ENCODE peak calls at places on chromosome 15, in six cellular contexts. One of them, this sample, is unnamed.

GRCh38 chr15:46576611-46577010 is 941.8 kb downstream of the SQOR start:
- DNase-seq in HCT116: no peak
- DNase-seq in neural progenitor cell: no peak
- DNase-seq in GM23248: no peak
- DNase-seq in MM.1S: no peak
- DNase-seq in SK-N-SH: no peak
- DNase-seq in this sample: peak; percentile 7

GRCh38 chr15:78301326-78301725 is 1.9 kb upstream of the SKIC8 start:
- DNase-seq in HCT116: no peak
- DNase-seq in neural progenitor cell: no peak
- DNase-seq in GM23248: peak; percentile 45
- DNase-seq in MM.1S: no peak
- DNase-seq in SK-N-SH: no peak
- DNase-seq in this sample: no peak

GRCh38 chr15:63466378-63467192 is 37.8 kb upstream of the USP3 start:
- DNase-seq in HCT116: peak; percentile 74
- DNase-seq in neural progenitor cell: peak; percentile 80
- DNase-seq in GM23248: peak; percentile 66
- DNase-seq in MM.1S: peak; percentile 81
- DNase-seq in SK-N-SH: peak; percentile 72
- DNase-seq in this sample: peak; percentile 72

GRCh38 chr15:93985925-93986324 is 245.4 kb upstream of the MCTP2 start:
- DNase-seq in HCT116: no peak
- DNase-seq in neural progenitor cell: no peak
- DNase-seq in GM23248: no peak
- DNase-seq in MM.1S: no peak
- DNase-seq in SK-N-SH: no peak
- DNase-seq in this sample: no peak

GRCh38 chr15:75661041-75661778 is 13.5 kb downstream of the SNX33 start:
- DNase-seq in HCT116: no peak
- DNase-seq in neural progenitor cell: peak; percentile 42
- DNase-seq in GM23248: peak; percentile 98
- DNase-seq in MM.1S: no peak
- DNase-seq in SK-N-SH: no peak
- DNase-seq in this sample: peak; percentile 86

GRCh38 chr15:54017911-54018310 is 39.7 kb downstream of the UNC13C start:
- DNase-seq in HCT116: no peak
- DNase-seq in neural progenitor cell: no peak
- DNase-seq in GM23248: no peak
- DNase-seq in MM.1S: no peak
- DNase-seq in SK-N-SH: no peak
- DNase-seq in this sample: no peak

GRCh38 chr15:35118987-35119386 is 33.9 kb upstream of the NANOGP8 start:
- DNase-seq in HCT116: no peak
- DNase-seq in neural progenitor cell: no peak
- DNase-seq in GM23248: no peak
- DNase-seq in MM.1S: no peak
- DNase-seq in SK-N-SH: no peak
- DNase-seq in this sample: no peak

GRCh38 chr15:66733976-66734375 is 31.9 kb downstream of the SMAD6 start:
- DNase-seq in HCT116: no peak
- DNase-seq in neural progenitor cell: no peak
- DNase-seq in GM23248: peak; percentile 42
- DNase-seq in MM.1S: no peak
- DNase-seq in SK-N-SH: no peak
- DNase-seq in this sample: no peak

GRCh38 chr15:67785431-67785830 is 39.9 kb upstream of the SKOR1 start:
- DNase-seq in HCT116: no peak
- DNase-seq in neural progenitor cell: no peak
- DNase-seq in GM23248: no peak
- DNase-seq in MM.1S: no peak
- DNase-seq in SK-N-SH: no peak
- DNase-seq in this sample: no peak

GRCh38 chr15:85726446-85726845 is 68.3 kb downstream of the KLHL25 start:
- DNase-seq in HCT116: no peak
- DNase-seq in neural progenitor cell: no peak
- DNase-seq in GM23248: peak; percentile 70
- DNase-seq in MM.1S: no peak
- DNase-seq in SK-N-SH: no peak
- DNase-seq in this sample: no peak

GRCh38 chr15:62986948-62987347 is 55.6 kb upstream of the TPM1 start:
- DNase-seq in HCT116: no peak
- DNase-seq in neural progenitor cell: no peak
- DNase-seq in GM23248: no peak
- DNase-seq in MM.1S: no peak
- DNase-seq in SK-N-SH: no peak
- DNase-seq in this sample: no peak

GRCh38 chr15:33402640-33403039 is 91.9 kb downstream of the RYR3 start:
- DNase-seq in HCT116: no peak
- DNase-seq in neural progenitor cell: no peak
- DNase-seq in GM23248: no peak
- DNase-seq in MM.1S: no peak
- DNase-seq in SK-N-SH: no peak
- DNase-seq in this sample: no peak

GRCh38 chr15:77603616-77604406 is 28.9 kb downstream of the LINGO1 start:
- DNase-seq in HCT116: no peak
- DNase-seq in neural progenitor cell: no peak
- DNase-seq in GM23248: no peak
- DNase-seq in MM.1S: no peak
- DNase-seq in SK-N-SH: peak; percentile 58
- DNase-seq in this sample: no peak

GRCh38 chr15:91956026-91956723 is 102.7 kb downstream of the SLCO3A1 start:
- DNase-seq in HCT116: no peak
- DNase-seq in neural progenitor cell: peak; percentile 42
- DNase-seq in GM23248: peak; percentile 84
- DNase-seq in MM.1S: no peak
- DNase-seq in SK-N-SH: peak; percentile 57
- DNase-seq in this sample: no peak

GRCh38 chr15:45630958-45631691 is 3.7 kb upstream of the SQOR start:
- DNase-seq in HCT116: peak; percentile 40
- DNase-seq in neural progenitor cell: no peak
- DNase-seq in GM23248: peak; percentile 96
- DNase-seq in MM.1S: no peak
- DNase-seq in SK-N-SH: no peak
- DNase-seq in this sample: peak; percentile 73

GRCh38 chr15:74725845-74726773 is 781 bp upstream of the CYP1A1 start:
- DNase-seq in HCT116: no peak
- DNase-seq in neural progenitor cell: peak; percentile 79
- DNase-seq in GM23248: peak; percentile 52
- DNase-seq in MM.1S: peak; percentile 27
- DNase-seq in SK-N-SH: peak; percentile 79
- DNase-seq in this sample: peak; percentile 17

GRCh38 chr15:40368701-40369473 is 10.9 kb downstream of the DISP2 start:
- DNase-seq in HCT116: no peak
- DNase-seq in neural progenitor cell: no peak
- DNase-seq in GM23248: no peak
- DNase-seq in MM.1S: no peak
- DNase-seq in SK-N-SH: no peak
- DNase-seq in this sample: no peak

GRCh38 chr15:76994971-76995945 is at the start of gene PSTPIP1:
- DNase-seq in HCT116: no peak
- DNase-seq in neural progenitor cell: no peak
- DNase-seq in GM23248: peak; percentile 66
- DNase-seq in MM.1S: no peak
- DNase-seq in SK-N-SH: peak; percentile 87
- DNase-seq in this sample: no peak

GRCh38 chr15:48396020-48396419 is 64.8 kb downstream of the DUT start:
- DNase-seq in HCT116: no peak
- DNase-seq in neural progenitor cell: no peak
- DNase-seq in GM23248: no peak
- DNase-seq in MM.1S: no peak
- DNase-seq in SK-N-SH: no peak
- DNase-seq in this sample: no peak

GRCh38 chr15:90219421-90220141 is 14.2 kb downstream of the CIB1 start:
- DNase-seq in HCT116: no peak
- DNase-seq in neural progenitor cell: peak; percentile 76
- DNase-seq in GM23248: peak; percentile 53
- DNase-seq in MM.1S: peak; percentile 9
- DNase-seq in SK-N-SH: peak; percentile 90
- DNase-seq in this sample: no peak

GRCh38 chr15:47773163-47773562 is 55.9 kb downstream of the SEMA6D start:
- DNase-seq in HCT116: no peak
- DNase-seq in neural progenitor cell: no peak
- DNase-seq in GM23248: no peak
- DNase-seq in MM.1S: no peak
- DNase-seq in SK-N-SH: no peak
- DNase-seq in this sample: peak; percentile 4

GRCh38 chr15:92909131-92909781 is 9.1 kb downstream of the CHD2 start:
- DNase-seq in HCT116: no peak
- DNase-seq in neural progenitor cell: no peak
- DNase-seq in GM23248: peak; percentile 39
- DNase-seq in MM.1S: no peak
- DNase-seq in SK-N-SH: no peak
- DNase-seq in this sample: no peak

GRCh38 chr15:82393671-82394070 is 35.9 kb upstream of the GOLGA6L9 start:
- DNase-seq in HCT116: no peak
- DNase-seq in neural progenitor cell: no peak
- DNase-seq in GM23248: peak; percentile 56
- DNase-seq in MM.1S: no peak
- DNase-seq in SK-N-SH: no peak
- DNase-seq in this sample: no peak
- TF ChIP-seq EZH2phosphoT487 in HCT116: no peak
- TF ChIP-seq EZH2phosphoT487 in neural progenitor cell: no peak
- TF ChIP-seq EZH2phosphoT487 in GM23248: no peak
- TF ChIP-seq EZH2phosphoT487 in MM.1S: no peak
- TF ChIP-seq EZH2phosphoT487 in SK-N-SH: no peak
- TF ChIP-seq EZH2phosphoT487 in this sample: no peak

GRCh38 chr15:99440551-99441426 is 125.0 kb upstream of the MEF2A start:
- DNase-seq in HCT116: no peak
- DNase-seq in neural progenitor cell: no peak
- DNase-seq in GM23248: no peak
- DNase-seq in MM.1S: no peak
- DNase-seq in SK-N-SH: peak; percentile 44
- DNase-seq in this sample: no peak
- H3K9ac ChIP-seq in HCT116: no peak overlapping the region
- H3K9ac ChIP-seq in neural progenitor cell: no peak overlapping the region
- H3K9ac ChIP-seq in GM23248: no peak overlapping the region
- H3K9ac ChIP-seq in MM.1S: no peak overlapping the region
- H3K9ac ChIP-seq in SK-N-SH: no peak overlapping the region
- H3K9ac ChIP-seq in this sample: no peak overlapping the region

GRCh38 chr15:58182460-58183163 is 44.4 kb downstream of the AQP9 start:
- DNase-seq in HCT116: peak; percentile 48
- DNase-seq in neural progenitor cell: peak; percentile 79
- DNase-seq in GM23248: peak; percentile 75
- DNase-seq in MM.1S: peak; percentile 27
- DNase-seq in SK-N-SH: peak; percentile 73
- DNase-seq in this sample: peak; percentile 58
- TF ChIP-seq EZH2phosphoT487 in HCT116: no peak
- TF ChIP-seq EZH2phosphoT487 in neural progenitor cell: no peak
- TF ChIP-seq EZH2phosphoT487 in GM23248: no peak
- TF ChIP-seq EZH2phosphoT487 in MM.1S: no peak
- TF ChIP-seq EZH2phosphoT487 in SK-N-SH: no peak
- TF ChIP-seq EZH2phosphoT487 in this sample: no peak

DNA sequence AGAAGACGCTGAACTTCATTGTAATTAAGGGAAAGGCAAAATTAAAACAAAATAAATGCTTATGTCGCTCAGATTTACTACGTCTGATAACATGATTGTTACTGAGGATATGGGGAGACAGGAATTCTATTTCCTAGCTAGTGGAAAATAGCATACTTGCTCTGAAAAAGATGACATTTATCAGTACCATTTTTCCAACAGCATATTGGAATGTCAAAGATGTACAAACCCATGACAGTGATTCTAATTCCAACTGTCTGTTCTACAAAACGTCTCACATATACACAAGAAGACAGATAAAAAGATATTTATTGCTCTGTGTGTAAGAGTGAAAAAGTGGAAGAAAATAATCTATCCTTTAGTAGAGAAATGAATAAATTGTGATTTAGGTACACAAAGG is 93.9 kb upstream of the ABHD17C start:
- DNase-seq in HCT116: no peak
- DNase-seq in neural progenitor cell: no peak
- DNase-seq in GM23248: no peak
- DNase-seq in MM.1S: no peak
- DNase-seq in SK-N-SH: no peak
- DNase-seq in this sample: no peak
- H3K9ac ChIP-seq in HCT116: no peak overlapping the region
- H3K9ac ChIP-seq in neural progenitor cell: no peak overlapping the region
- H3K9ac ChIP-seq in GM23248: no peak overlapping the region
- H3K9ac ChIP-seq in MM.1S: no peak overlapping the region
- H3K9ac ChIP-seq in SK-N-SH: no peak overlapping the region
- H3K9ac ChIP-seq in this sample: no peak overlapping the region

GRCh38 chr15:39232512-39232911 is 348.4 kb upstream of the THBS1 start:
- DNase-seq in HCT116: no peak
- DNase-seq in neural progenitor cell: no peak
- DNase-seq in GM23248: peak; percentile 93
- DNase-seq in MM.1S: no peak
- DNase-seq in SK-N-SH: peak; percentile 7
- DNase-seq in this sample: peak; percentile 80
- TF ChIP-seq EZH2phosphoT487 in HCT116: no peak
- TF ChIP-seq EZH2phosphoT487 in neural progenitor cell: no peak
- TF ChIP-seq EZH2phosphoT487 in GM23248: no peak
- TF ChIP-seq EZH2phosphoT487 in MM.1S: no peak
- TF ChIP-seq EZH2phosphoT487 in SK-N-SH: no peak
- TF ChIP-seq EZH2phosphoT487 in this sample: no peak

GRCh38 chr15:60128710-60129109 is 124.6 kb downstream of the FOXB1 start:
- DNase-seq in HCT116: no peak
- DNase-seq in neural progenitor cell: no peak
- DNase-seq in GM23248: no peak
- DNase-seq in MM.1S: no peak
- DNase-seq in SK-N-SH: no peak
- DNase-seq in this sample: no peak

GRCh38 chr15:60128000-60128376 is 123.9 kb downstream of the FOXB1 start:
- DNase-seq in HCT116: no peak
- DNase-seq in neural progenitor cell: peak; percentile 13
- DNase-seq in GM23248: peak; percentile 59
- DNase-seq in MM.1S: no peak
- DNase-seq in SK-N-SH: no peak
- DNase-seq in this sample: peak; percentile 10

GRCh38 chr15:60130811-60131210 is 126.7 kb downstream of the FOXB1 start:
- DNase-seq in HCT116: no peak
- DNase-seq in neural progenitor cell: no peak
- DNase-seq in GM23248: no peak
- DNase-seq in MM.1S: no peak
- DNase-seq in SK-N-SH: no peak
- DNase-seq in this sample: no peak

GRCh38 chr15:60126661-60127060 is 122.5 kb downstream of the FOXB1 start:
- DNase-seq in HCT116: no peak
- DNase-seq in neural progenitor cell: no peak
- DNase-seq in GM23248: no peak
- DNase-seq in MM.1S: no peak
- DNase-seq in SK-N-SH: no peak
- DNase-seq in this sample: no peak

GRCh38 chr15:60130398-60130797 is 126.3 kb downstream of the FOXB1 start:
- DNase-seq in HCT116: no peak
- DNase-seq in neural progenitor cell: no peak
- DNase-seq in GM23248: peak; percentile 13
- DNase-seq in MM.1S: peak; percentile 57
- DNase-seq in SK-N-SH: no peak
- DNase-seq in this sample: no peak
- H3K9ac ChIP-seq in HCT116: no peak overlapping the region
- H3K9ac ChIP-seq in neural progenitor cell: no peak overlapping the region
- H3K9ac ChIP-seq in GM23248: no peak overlapping the region
- H3K9ac ChIP-seq in MM.1S: no peak overlapping the region
- H3K9ac ChIP-seq in SK-N-SH: no peak overlapping the region
- H3K9ac ChIP-seq in this sample: no peak overlapping the region